ENCODE peak calls at places on chromosomes 16 and 17, in nine cellular contexts. P, U, C, O, R, S, W, Y and I are unnamed samples.

GRCh38 chr17:61302911-61303310 is 96.7 kb upstream of the TBX2 start:
- DNase-seq in C (no peak), S (no peak), P (no peak), U (no peak), R (no peak), W (no peak), O (no peak), Y (no peak), I (no peak)

GRCh38 chr17:49739662-49740271 is 24.2 kb downstream of the FAM117A start:
- DNase-seq in S (peak; percentile 86), Y (peak; percentile 67), O (peak; percentile 18), C (peak; percentile 21), P (peak; percentile 96), R (peak; percentile 97), W (peak; percentile 81), U (peak; percentile 16), I (no peak)

GRCh38 chr17:62821213-62822079 is 13.3 kb upstream of the MARCHF10 start:
- DNase-seq in P (no peak), U (no peak), C (no peak), W (no peak), S (no peak), O (no peak), R (no peak), Y (no peak), I (no peak)

GRCh38 chr17:59668816-59669215 is 38.4 kb downstream of the PTRH2 start:
- DNase-seq in Y (no peak), O (peak; percentile 66), U (peak; percentile 97), P (no peak), C (peak; percentile 87), S (no peak), W (no peak), R (no peak), I (no peak)

GRCh38 chr16:17776888-17777287 is 306.1 kb upstream of the XYLT1 start:
- DNase-seq in S (no peak), Y (no peak), O (no peak), U (no peak), P (no peak), R (no peak), W (no peak), C (no peak), I (no peak)

GRCh38 chr16:57091200-57091989 is 988 bp upstream of the CPNE2 start:
- DNase-seq in O (peak; percentile 78), S (peak; percentile 69), C (peak; percentile 19), Y (peak; percentile 62), U (peak; percentile 53), R (no peak), P (no peak), W (peak; percentile 51), I (peak; percentile 71)

GRCh38 chr17:77907497-77908120 is 50.9 kb upstream of the TNRC6C start:
- DNase-seq in S (peak; percentile 15), O (no peak), P (no peak), C (no peak), Y (peak; percentile 16), R (no peak), W (no peak), U (no peak), I (no peak)

GRCh38 chr16:20622498-20622870 is 46.3 kb upstream of the ACSM2B start:
- DNase-seq in P (no peak), C (no peak), O (no peak), R (no peak), W (no peak), Y (no peak), U (no peak), S (no peak), I (no peak)

GRCh38 chr17:61106354-61106753 is 293.3 kb upstream of the TBX2 start:
- DNase-seq in Y (no peak), R (no peak), U (no peak), C (no peak), W (no peak), P (no peak), S (no peak), O (no peak), I (no peak)

GRCh38 chr17:58010067-58010799 is 3.2 kb upstream of the SRSF1 start:
- DNase-seq in P (no peak), R (no peak), O (no peak), Y (no peak), U (no peak), W (no peak), S (no peak), C (no peak), I (no peak)

GRCh38 chr17:28258347-28258887 is 60.6 kb upstream of the TMEM97 start:
- DNase-seq in U (no peak), O (no peak), W (no peak), P (no peak), C (no peak), Y (no peak), S (no peak), R (no peak), I (no peak)

GRCh38 chr16:57805176-57805575 is 2.9 kb upstream of the KIFC3 start:
- DNase-seq in W (no peak), C (no peak), Y (no peak), S (peak; percentile 85), P (no peak), O (no peak), U (no peak), R (no peak), I (no peak)

GRCh38 chr16:78235876-78236275 is 136.4 kb downstream of the WWOX start:
- DNase-seq in P (no peak), C (no peak), R (no peak), Y (no peak), O (no peak), W (no peak), S (no peak), U (no peak), I (no peak)

GRCh38 chr16:78237856-78238255 is 138.4 kb downstream of the WWOX start:
- DNase-seq in W (no peak), O (no peak), R (no peak), Y (no peak), S (no peak), P (no peak), U (no peak), C (no peak), I (no peak)

GRCh38 chr16:78230832-78231231 is 131.4 kb downstream of the WWOX start:
- DNase-seq in C (peak; percentile 72), R (no peak), U (peak; percentile 8), Y (no peak), O (peak; percentile 46), S (no peak), P (no peak), W (no peak), I (no peak)

GRCh38 chr16:78237346-78237745 is 137.9 kb downstream of the WWOX start:
- DNase-seq in U (no peak), O (peak; percentile 20), R (no peak), C (no peak), W (no peak), S (no peak), Y (no peak), P (no peak), I (no peak)

DNA sequence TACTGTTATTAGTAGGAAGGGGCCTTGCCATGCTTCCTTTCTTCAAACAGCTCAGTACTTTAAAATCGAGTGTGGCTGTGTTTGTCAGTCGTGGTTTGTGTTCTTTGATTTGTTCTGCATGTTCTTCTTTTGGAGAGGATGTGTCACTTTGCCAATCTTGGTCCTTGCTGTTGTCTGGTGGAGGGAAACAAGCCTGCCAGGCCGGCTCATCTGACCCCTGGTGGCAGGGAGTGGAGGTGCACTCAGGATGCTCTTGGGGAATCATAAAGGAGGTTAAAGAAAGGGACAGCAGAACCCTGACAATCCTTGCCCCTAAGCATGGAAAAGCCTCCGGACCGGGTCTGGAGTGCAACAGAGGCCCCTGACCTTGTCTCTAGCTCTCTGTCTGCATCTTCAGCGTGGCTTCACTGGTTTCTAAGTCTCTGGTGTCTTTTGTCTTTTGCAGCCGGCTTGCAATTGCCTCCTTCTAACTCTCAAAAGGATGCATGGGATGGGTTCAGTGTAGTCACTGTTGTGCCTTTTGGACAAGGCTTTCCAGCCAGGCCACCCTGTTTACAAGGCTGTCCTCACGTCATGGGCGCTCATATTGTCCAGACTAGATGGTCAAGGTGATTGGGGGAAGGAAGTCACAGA is 135.8 kb downstream of the WWOX start:
- DNase-seq in C (peak; percentile 72), S (peak; percentile 63), U (peak; percentile 57), Y (peak; percentile 77), O (peak; percentile 68), P (peak; percentile 75), R (peak; percentile 60), W (peak; percentile 51), I (peak; percentile 40)
- H3K4me1 ChIP-seq in C (no peaks in the 10 kb centered on the region), S (peaks cover 11% of the 10 kb centered on the region), U (no peaks in the 10 kb centered on the region), Y (no peaks in the 10 kb centered on the region), O (peaks cover 3% of the 10 kb centered on the region), P (peaks cover 2% of the 10 kb centered on the region), R (no peaks in the 10 kb centered on the region), W (no peaks in the 10 kb centered on the region), I (no peaks in the 10 kb centered on the region)

DNA sequence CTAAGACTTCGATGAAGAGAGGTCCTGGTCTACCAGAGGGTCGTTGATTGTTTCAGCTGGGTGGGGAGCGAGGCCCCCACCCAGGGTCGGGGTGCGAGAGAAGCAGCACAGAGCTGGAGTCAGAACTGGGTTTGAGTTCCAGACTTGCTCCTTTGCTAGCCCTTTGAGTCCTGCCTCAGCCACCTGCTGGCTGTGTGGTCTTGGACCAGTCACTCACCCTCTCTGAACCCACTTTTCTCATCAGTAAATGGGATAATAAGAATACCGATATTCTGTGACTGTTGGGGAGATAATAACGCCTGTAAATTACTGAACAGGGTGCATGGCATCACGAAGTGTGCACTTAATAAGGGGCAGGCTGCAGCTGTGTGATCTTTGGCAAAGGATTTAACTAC is 427 bp upstream of the MMP28 start:
- DNase-seq in C (no peak), P (no peak), Y (no peak), R (no peak), S (no peak), O (no peak), W (no peak), U (no peak), I (no peak)
- H3K4me3 ChIP-seq in C (peak overlapping the region; percentile 56), P (no peak overlapping the region), Y (peak overlapping the region; percentile 66), R (peak overlapping the region; percentile 55), S (peak overlapping the region; percentile 58), O (no peak overlapping the region), W (peak overlapping the region; percentile 68), U (peak overlapping the region; percentile 43), I (peak overlapping the region; percentile 26)

DNA sequence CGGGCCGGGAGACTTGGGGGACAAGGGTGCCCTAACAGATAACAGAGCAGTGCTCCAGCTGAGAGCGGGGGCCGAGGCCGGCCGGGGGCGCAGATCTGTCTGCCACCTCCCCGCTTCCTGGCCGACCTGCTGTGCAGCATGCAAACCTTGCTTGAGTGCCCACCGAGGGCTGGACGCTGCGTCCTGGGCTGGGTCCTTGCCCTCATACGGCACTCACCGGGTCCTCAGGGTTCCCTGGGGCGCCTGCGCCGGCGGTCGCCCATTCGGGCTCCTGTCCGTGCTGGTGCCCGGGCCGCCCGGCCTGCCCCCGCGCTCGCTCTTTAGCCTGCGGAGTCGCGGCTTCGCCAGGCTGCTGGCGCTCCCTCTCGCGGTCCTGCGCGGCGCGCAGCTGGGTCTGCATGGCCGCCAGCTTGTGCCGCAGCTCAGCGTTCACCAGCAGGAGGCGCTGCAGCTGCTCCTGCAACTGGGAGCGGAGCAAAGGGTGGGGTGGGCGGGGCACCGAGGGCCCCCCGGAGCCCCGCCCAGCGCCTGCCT is 1.0 kb downstream of the RILP start:
- DNase-seq in P (peak; percentile 93), W (peak; percentile 96), C (peak; percentile 95), Y (peak; percentile 97), R (peak; percentile 96), O (peak; percentile 92), S (peak; percentile 97), U (peak; percentile 94), I (peak; percentile 95)
- H3K4me1 ChIP-seq in P (peaks cover 30% of the 10 kb centered on the region), W (peaks cover 30% of the 10 kb centered on the region), C (peaks cover 25% of the 10 kb centered on the region), Y (peaks cover 8% of the 10 kb centered on the region), R (peaks cover 22% of the 10 kb centered on the region), O (peaks cover 50% of the 10 kb centered on the region), S (peaks cover 12% of the 10 kb centered on the region), U (peaks cover 27% of the 10 kb centered on the region), I (peaks cover 7% of the 10 kb centered on the region)

GRCh38 chr16:4924593-4925378 is 12.2 kb downstream of the PPL start:
- DNase-seq in O (no peak), P (no peak), U (no peak), C (no peak), S (no peak), W (no peak), R (no peak), Y (peak; percentile 76), I (no peak)
- H3K4me3 ChIP-seq in O (no peak overlapping the region), P (no peak overlapping the region), U (no peak overlapping the region), C (no peak overlapping the region), S (no peak overlapping the region), W (no peak overlapping the region), R (no peak overlapping the region), Y (no peak overlapping the region), I (no peak overlapping the region)